ENCODE peak calls at places on chromosomes 7 and 10, in ten cellular contexts. X is cardiac muscle cell, H is astrocyte, C is epithelial cell of proximal tubule, I is lower lobe of right lung, M is A673, K is BE2C, F is upper lobe of right lung, S is fibroblast of lung, E is tibial nerve. B is an unnamed sample.

GRCh38 chr10:122864901-122865300 is 14.5 kb downstream of the FAM24B start:
- DNase-seq in S (peak), K (no peak), X (no peak), C (no peak), I (no peak), H (peak), E (no peak), M (no peak), F (no peak), B (peak)

GRCh38 chr10:132434405-132435005 is 37.5 kb downstream of the PWWP2B start:
- DNase-seq in X (no peak), F (peak), I (peak), C (no peak), H (no peak), S (no peak), M (peak), K (peak), E (no peak), B (no peak)

GRCh38 chr10:51052152-51052551 is 22.1 kb upstream of the PRKG1 start:
- DNase-seq in M (no peak), K (no peak), C (no peak), I (no peak), F (no peak), S (peak), H (no peak), E (no peak), X (no peak), B (no peak)

GRCh38 chr10:3512263-3512662 is 272.7 kb downstream of the KLF6 start:
- DNase-seq in X (no peak), K (no peak), E (no peak), C (no peak), S (no peak), F (no peak), I (no peak), H (no peak), M (no peak), B (no peak)

GRCh38 chr7:80496586-80496985 is 15.3 kb downstream of the GNAT3 start:
- DNase-seq in M (no peak), X (no peak), F (no peak), I (no peak), S (peak), K (no peak), C (no peak), E (no peak), H (peak), B (no peak)

GRCh38 chr7:38880454-38880853 is 28.5 kb downstream of the VPS41 start:
- DNase-seq in F (no peak), E (no peak), I (no peak), M (no peak), S (no peak), H (no peak), C (no peak), K (no peak), X (no peak), B (no peak)

GRCh38 chr7:48130658-48131108 is 40.6 kb upstream of the ABCA13 start:
- DNase-seq in X (no peak), C (no peak), I (no peak), F (no peak), E (no peak), S (no peak), H (peak), M (no peak), K (no peak), B (no peak)

GRCh38 chr7:140674899-140675701 is 2.4 kb downstream of the ADCK2 start:
- DNase-seq in I (no peak), F (peak), E (no peak), C (peak), S (peak), X (peak), H (peak), M (peak), K (peak), B (peak)

GRCh38 chr10:117370205-117370604 is 5.0 kb downstream of the PDZD8 start:
- DNase-seq in I (no peak), X (peak), E (no peak), F (no peak), S (peak), H (peak), M (no peak), C (no peak), K (no peak), B (no peak)

GRCh38 chr10:78749200-78749599 is 319.6 kb upstream of the ZMIZ1 start:
- DNase-seq in K (no peak), I (no peak), H (no peak), E (no peak), X (no peak), S (no peak), M (no peak), C (no peak), F (no peak), B (no peak)
- TF ChIP-seq CTCF in K (no peak), I (no peak), H (no peak), E (no peak), X (no peak), S (no peak), M (no peak), C (no peak), F (no peak), B (no peak)

DNA sequence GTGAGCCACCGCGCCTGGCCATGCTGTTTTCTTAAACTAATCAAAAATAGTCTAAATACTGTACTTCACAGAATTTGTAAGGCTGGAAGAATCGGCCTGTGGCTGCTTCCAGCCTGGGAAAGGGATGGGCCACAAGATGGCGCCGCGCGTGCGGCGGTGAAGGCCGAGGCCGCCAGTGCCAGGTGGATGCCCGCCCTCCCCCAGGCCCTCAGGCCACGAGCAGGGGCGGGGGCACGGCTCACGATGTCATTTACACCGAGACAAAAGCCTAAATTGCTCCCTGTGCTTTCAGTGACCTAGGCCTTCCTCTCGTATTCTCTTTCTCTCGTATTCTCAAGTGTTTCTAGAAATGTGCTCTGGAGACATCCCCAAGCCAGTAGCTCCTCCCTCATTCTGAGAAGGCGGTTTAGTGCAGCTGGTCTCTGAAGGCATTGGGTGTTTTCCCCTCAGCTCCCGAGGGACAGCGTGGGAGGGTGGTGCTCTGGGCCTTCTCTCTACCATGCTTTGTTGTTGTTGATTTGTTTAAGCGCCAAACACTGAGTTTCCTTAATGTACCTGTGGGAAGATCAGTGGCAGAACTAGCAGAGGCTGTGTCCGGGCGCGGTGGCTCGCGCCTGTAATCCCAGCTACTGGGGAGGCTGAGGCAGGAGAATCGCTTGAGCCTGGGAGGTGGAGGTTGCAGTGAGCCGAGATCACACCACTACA is 68.4 kb downstream of the CDC123 start:
- DNase-seq in I (peak), C (no peak), F (peak), M (peak), E (peak), S (peak), X (peak), K (peak), H (peak), B (peak)
- H3K4me3 ChIP-seq in I (peak), C (peak), F (peak), M (peak), E (peak), S (peak), X (no peak), K (peak), H (peak), B (no peak)

GRCh38 chr10:26508016-26508415 is 69.9 kb downstream of the APBB1IP start:
- DNase-seq in H (no peak), X (no peak), M (no peak), S (no peak), F (no peak), I (no peak), K (no peak), C (no peak), E (no peak), B (no peak)

GRCh38 chr10:26505491-26505890 is 67.3 kb downstream of the APBB1IP start:
- DNase-seq in M (no peak), K (no peak), S (no peak), F (no peak), I (no peak), X (no peak), E (no peak), H (no peak), C (no peak), B (no peak)

GRCh38 chr10:26507441-26507840 is 69.3 kb downstream of the APBB1IP start:
- DNase-seq in X (no peak), H (no peak), F (no peak), C (no peak), S (no peak), M (no peak), K (no peak), E (no peak), I (no peak), B (no peak)

GRCh38 chr10:26502988-26503387 is 64.8 kb downstream of the APBB1IP start:
- DNase-seq in M (no peak), I (no peak), F (no peak), C (no peak), H (no peak), E (no peak), X (no peak), K (no peak), S (no peak), B (no peak)

DNA sequence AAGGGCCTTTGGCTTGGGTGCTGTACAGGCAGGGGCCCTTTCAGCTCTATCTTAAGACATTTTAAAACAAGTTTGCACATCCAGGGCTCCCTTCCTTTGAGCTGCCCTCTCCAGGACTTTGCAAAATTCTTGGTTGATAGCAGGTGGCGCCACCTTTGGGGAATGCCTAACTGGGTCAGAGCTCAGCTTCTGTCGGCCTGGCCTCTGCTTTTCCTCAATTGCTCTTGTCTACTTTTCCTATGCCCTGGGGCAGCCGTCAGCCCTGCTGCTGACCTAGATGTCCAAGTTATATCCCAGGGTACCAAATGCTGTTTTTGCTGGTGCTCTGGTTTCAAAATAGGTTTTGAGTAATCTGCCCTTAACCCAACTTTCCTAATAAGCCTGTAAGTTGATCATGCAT is 65.8 kb downstream of the APBB1IP start:
- DNase-seq in M (no peak), E (no peak), C (no peak), K (no peak), H (no peak), X (peak), I (no peak), F (no peak), S (no peak), B (no peak)
- TF ChIP-seq CTCF in M (peak), E (no peak), C (peak), K (no peak), H (no peak), X (no peak), I (no peak), F (no peak), S (no peak), B (no peak)

GRCh38 chr10:17201165-17202013 is at the start of gene TRDMT1:
- DNase-seq in E (peak), M (peak), C (no peak), S (peak), H (peak), K (peak), X (peak), F (peak), I (peak), B (no peak)
- H3K4me3 ChIP-seq in E (peak), M (peak), C (peak), S (peak), H (peak), K (peak), X (peak), F (peak), I (peak), B (peak)

GRCh38 chr10:124461642-124462347 is at the start of gene LHPP:
- DNase-seq in S (peak), F (peak), K (peak), I (peak), M (peak), C (no peak), X (peak), H (peak), E (peak), B (no peak)
- TF ChIP-seq CTCF in S (no peak), F (peak), K (no peak), I (peak), M (no peak), C (no peak), X (peak), H (no peak), E (peak), B (peak)

GRCh38 chr10:58921366-58921947 is 255.0 kb upstream of the PHYHIPL start:
- DNase-seq in S (no peak), K (no peak), F (no peak), C (no peak), H (no peak), M (no peak), E (no peak), X (peak), I (no peak), B (no peak)

GRCh38 chr10:58918887-58919286 is 257.6 kb upstream of the PHYHIPL start:
- DNase-seq in X (no peak), F (no peak), I (no peak), M (no peak), H (no peak), E (no peak), S (no peak), C (no peak), K (no peak), B (no peak)

GRCh38 chr10:58919927-58920654 is 256.4 kb upstream of the PHYHIPL start:
- DNase-seq in F (no peak), I (no peak), M (no peak), X (no peak), S (peak), H (peak), E (no peak), K (no peak), C (peak), B (no peak)

GRCh38 chr10:58925381-58925780 is 251.1 kb upstream of the PHYHIPL start:
- DNase-seq in F (no peak), I (no peak), E (no peak), S (no peak), H (no peak), X (no peak), K (no peak), C (no peak), M (no peak), B (no peak)

DNA sequence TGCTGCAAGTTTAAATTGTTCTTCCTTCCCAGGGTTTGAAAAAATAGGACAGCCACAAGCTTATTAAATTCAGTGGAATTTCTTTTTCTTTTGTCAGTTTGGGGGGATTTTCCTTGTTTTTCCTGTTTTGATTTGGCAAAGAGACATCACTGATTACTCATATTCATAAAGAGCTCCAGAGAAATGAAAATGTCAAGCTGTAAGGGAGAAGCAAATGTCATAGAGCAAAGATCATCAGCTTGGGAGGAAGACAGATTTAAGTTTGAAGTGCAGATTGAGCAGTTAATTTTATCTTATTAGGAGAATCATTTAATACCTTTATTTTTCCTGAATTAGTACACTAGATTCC is 255.8 kb upstream of the PHYHIPL start:
- DNase-seq in C (no peak), M (no peak), K (no peak), I (no peak), F (no peak), S (no peak), E (no peak), H (no peak), X (no peak), B (no peak)
- H3K4me3 ChIP-seq in C (no peak), M (no peak), K (no peak), I (no peak), F (no peak), S (no peak), E (no peak), H (no peak), X (no peak), B (no peak)

DNA sequence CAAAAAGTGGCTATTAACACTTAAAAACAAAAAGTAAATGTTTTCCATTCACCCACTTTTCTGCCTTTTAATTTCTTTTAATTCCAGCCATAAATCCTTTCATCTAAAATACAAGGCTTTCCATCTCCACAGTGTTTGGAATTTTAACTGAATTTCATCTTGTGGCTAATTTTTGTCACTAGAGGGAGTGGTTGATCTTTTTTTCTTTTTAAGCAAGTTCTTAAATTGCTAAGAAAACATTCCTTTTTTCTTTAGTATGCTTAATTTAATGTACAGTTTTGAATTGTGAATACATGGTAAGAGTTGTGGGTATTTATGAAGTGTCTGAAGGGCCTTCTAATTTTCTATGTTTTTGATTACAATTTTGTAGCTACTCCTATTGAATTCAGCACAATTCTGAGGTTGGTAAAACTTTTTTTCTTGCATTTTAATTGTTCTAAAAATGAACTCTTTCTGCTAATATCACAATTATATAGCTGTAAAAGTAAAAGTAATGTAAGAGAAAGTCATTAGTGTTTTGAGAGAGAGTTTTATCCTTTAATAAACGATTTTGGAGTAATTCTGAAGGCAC is 54.9 kb upstream of the ANK3 start:
- DNase-seq in I (no peak), M (peak), K (no peak), X (peak), C (no peak), S (peak), F (no peak), E (no peak), H (peak), B (no peak)
- TF ChIP-seq CTCF in I (peak), M (peak), K (peak), X (peak), C (peak), S (peak), F (peak), E (peak), H (peak), B (peak)

GRCh38 chr7:7504910-7505704 is 30.6 kb downstream of the COL28A1 start:
- DNase-seq in M (peak), H (no peak), X (no peak), S (no peak), E (no peak), I (no peak), C (no peak), K (no peak), F (no peak), B (peak)

GRCh38 chr7:7510814-7511213 is 24.9 kb downstream of the COL28A1 start:
- DNase-seq in S (no peak), X (no peak), I (no peak), H (no peak), C (no peak), F (no peak), K (no peak), M (no peak), E (no peak), B (no peak)

DNA sequence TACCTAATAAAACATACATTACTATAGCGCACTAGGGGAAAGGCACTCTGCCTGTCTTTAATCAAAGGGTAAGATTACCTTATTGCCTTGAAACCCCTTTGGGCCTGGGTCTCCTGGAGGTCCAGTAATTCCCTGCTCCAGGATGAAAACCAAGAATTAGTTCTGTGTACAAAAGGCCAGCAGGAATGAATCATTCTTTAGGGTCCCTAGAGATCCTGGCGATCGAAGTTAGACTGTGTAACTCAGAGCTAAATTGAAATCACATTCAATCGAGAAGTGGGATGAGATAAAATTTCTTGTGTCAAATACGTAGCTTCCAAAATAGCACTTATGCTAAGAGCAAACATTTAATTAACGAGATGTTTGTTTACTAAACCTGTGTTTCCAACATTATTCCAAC is 29.7 kb downstream of the COL28A1 start:
- DNase-seq in I (no peak), X (no peak), E (no peak), F (no peak), H (no peak), C (no peak), M (no peak), S (no peak), K (no peak), B (no peak)
- H3K4me3 ChIP-seq in I (no peak), X (no peak), E (no peak), F (no peak), H (no peak), C (no peak), M (no peak), S (no peak), K (no peak), B (no peak)